ENCODE peak calls at places on chromosomes 6 and 20, in four cellular contexts. J is ELR; G is GM10248; W is effector memory CD8-positive, alpha-beta T cell. B is an unnamed sample.

GRCh38 chr6:82506526-82506925 is 142.9 kb downstream of the TPBG start:
- DNase-seq in J (peak; percentile 26), G (no peak), W (no peak), B (no peak)

GRCh38 chr6:56051199-56051598 is 175.8 kb upstream of the BMP5 start:
- DNase-seq in J (no peak), G (no peak), W (no peak), B (no peak)

GRCh38 chr6:163860194-163861081 is 445.9 kb downstream of the QKI start:
- DNase-seq in J (peak; percentile 54), G (no peak), W (no peak), B (no peak)

GRCh38 chr20:57795977-57796560 is 86.3 kb upstream of the PMEPA1 start:
- DNase-seq in J (no peak), G (no peak), W (no peak), B (no peak)

GRCh38 chr20:46573788-46574581 is 23.5 kb upstream of the OCSTAMP start:
- DNase-seq in J (peak; percentile 36), G (no peak), W (no peak), B (no peak)

GRCh38 chr6:156102129-156102528 is 646.5 kb upstream of the NOX3 start:
- DNase-seq in J (peak; percentile 3), G (no peak), W (no peak), B (no peak)

GRCh38 chr6:108168501-108168979 is 2.7 kb downstream of the NR2E1 start:
- DNase-seq in J (no peak), G (peak; percentile 47), W (no peak), B (no peak)

GRCh38 chr20:41598719-41599118 is 19.5 kb downstream of the CHD6 start:
- DNase-seq in J (no peak), G (no peak), W (no peak), B (no peak)

GRCh38 chr6:138431276-138432062 is 27.4 kb downstream of the HEBP2 start:
- DNase-seq in J (no peak), G (no peak), W (no peak), B (no peak)

GRCh38 chr6:7071405-7071804 is 36.4 kb upstream of the RREB1 start:
- DNase-seq in J (no peak), G (no peak), W (no peak), B (no peak)

GRCh38 chr6:41645007-41645618 is 6.8 kb downstream of the MDFI start:
- DNase-seq in J (no peak), G (no peak), W (no peak), B (no peak)

GRCh38 chr20:371755-372542 is 8.6 kb upstream of the TRIB3 start:
- DNase-seq in J (peak; percentile 94), G (no peak), W (no peak), B (no peak)

GRCh38 chr20:50115041-50115512 is 2.1 kb upstream of the UBE2V1 start:
- DNase-seq in J (no peak), G (no peak), W (no peak), B (no peak)